ENCODE peak calls at places on chromosomes 1 and 21, in ten cellular contexts. S is activated CD4-positive, alpha-beta T cell treated with anti-CD3 and anti-CD28 coated beads for 1 hour; R is Right ventricle myocardium superior; I is stromal cell of bone marrow; G is nephron progenitor cell; N is stimulated activated CD4-positive, alpha-beta T cell treated with anti-CD3 and anti-CD28 coated beads, Interleukin-4, amount 100 ng/mL, for 24 hours; T is heart right ventricle; X is prostate gland; B is myocyte; H is H4. Q is an unnamed sample.

GRCh38 chr1:71147637-71148360 is 67.0 kb upstream of the ZRANB2 start:
- DNase-seq in N (no peak), T (no peak), X (no peak), H (no peak), B (no peak), R (no peak), G (no peak), I (no peak), S (no peak), Q (no peak)

GRCh38 chr1:195733826-195734225 is 874.4 kb downstream of the KCNT2 start:
- DNase-seq in S (no peak), H (peak; percentile 40), T (no peak), N (no peak), X (no peak), I (no peak), G (peak; percentile 12), B (no peak), R (no peak), Q (no peak)

GRCh38 chr1:247054992-247055415 is 23.6 kb downstream of the ZNF670 start:
- DNase-seq in I (no peak), G (no peak), N (no peak), X (no peak), B (peak; percentile 28), T (no peak), H (no peak), S (no peak), R (no peak), Q (no peak)

GRCh38 chr1:150895618-150896017 is 8.7 kb downstream of the CTXND2 start:
- DNase-seq in B (peak; percentile 89), I (no peak), G (no peak), N (no peak), R (no peak), X (no peak), T (no peak), S (no peak), H (no peak), Q (peak; percentile 26)

GRCh38 chr1:10753279-10753678 is 43.2 kb downstream of the CASZ1 start:
- DNase-seq in G (no peak), N (no peak), I (no peak), R (no peak), T (no peak), H (no peak), S (no peak), X (no peak), B (no peak), Q (no peak)

GRCh38 chr1:47578026-47578861 is 140.4 kb downstream of the FOXD2 start:
- DNase-seq in B (no peak), R (no peak), N (no peak), G (peak; percentile 70), S (no peak), T (peak; percentile 34), I (no peak), X (no peak), H (no peak), Q (no peak)

GRCh38 chr1:23286401-23286800 is 57.7 kb downstream of the HNRNPR start:
- DNase-seq in N (no peak), I (no peak), S (no peak), R (no peak), G (no peak), B (no peak), X (no peak), H (no peak), T (no peak), Q (no peak)

GRCh38 chr1:6037338-6037762 is 8.3 kb upstream of the KCNAB2 start:
- DNase-seq in I (peak; percentile 43), B (peak; percentile 25), N (no peak), H (peak; percentile 48), R (no peak), S (no peak), G (no peak), T (no peak), X (no peak), Q (peak; percentile 36)

GRCh38 chr1:156705321-156705917 is at the start of gene CRABP2:
- DNase-seq in S (peak; percentile 14), T (no peak), H (no peak), I (no peak), X (no peak), R (peak; percentile 55), B (peak; percentile 28), N (peak; percentile 17), G (peak; percentile 73), Q (no peak)

GRCh38 chr1:102628008-102628736 is 480.1 kb downstream of the COL11A1 start:
- DNase-seq in X (no peak), T (no peak), N (no peak), S (no peak), G (no peak), R (no peak), I (no peak), B (peak; percentile 31), H (no peak), Q (no peak)

GRCh38 chr1:229885568-229886495 is 181.2 kb upstream of the GALNT2 start:
- DNase-seq in H (no peak), N (no peak), I (no peak), G (no peak), T (no peak), R (no peak), X (no peak), S (no peak), B (no peak), Q (no peak)

GRCh38 chr1:211632808-211633522 is 42.5 kb downstream of the NEK2 start:
- DNase-seq in B (peak; percentile 89), I (peak; percentile 83), X (peak; percentile 71), T (peak; percentile 70), S (no peak), G (no peak), H (peak; percentile 92), N (no peak), R (peak; percentile 83), Q (no peak)

GRCh38 chr21:38968887-38969543 is 163.3 kb downstream of the ETS2 start:
- DNase-seq in I (no peak), G (no peak), N (no peak), H (peak; percentile 65), T (no peak), R (no peak), X (no peak), B (peak; percentile 51), S (no peak), Q (no peak)

GRCh38 chr1:14057640-14058039 is 357.7 kb downstream of the PRDM2 start:
- DNase-seq in B (no peak), N (no peak), T (no peak), G (no peak), R (no peak), H (no peak), X (no peak), I (no peak), S (no peak), Q (no peak)

GRCh38 chr1:241551759-241552638 is 19.8 kb downstream of the KMO start:
- DNase-seq in I (no peak), N (peak; percentile 57), G (no peak), B (no peak), H (no peak), T (no peak), R (peak; percentile 56), X (no peak), S (peak; percentile 13), Q (no peak)

GRCh38 chr1:93151474-93151873 is 28.7 kb downstream of the TMED5 start:
- DNase-seq in X (no peak), S (no peak), R (no peak), G (no peak), B (no peak), I (no peak), H (no peak), N (no peak), T (no peak), Q (no peak)

GRCh38 chr1:246875041-246876026 is 56.4 kb downstream of the AHCTF1 start:
- DNase-seq in R (no peak), T (no peak), S (no peak), X (no peak), N (peak; percentile 6), B (peak; percentile 32), H (peak; percentile 6), I (peak; percentile 44), G (no peak), Q (peak; percentile 57)

GRCh38 chr1:180623579-180624347 is 8.1 kb upstream of the XPR1 start:
- DNase-seq in R (no peak), S (no peak), X (no peak), B (no peak), N (no peak), G (no peak), H (peak; percentile 14), I (no peak), T (no peak), Q (no peak)

GRCh38 chr1:224500802-224501201 is 66.2 kb upstream of the WDR26 start:
- DNase-seq in X (no peak), I (no peak), T (no peak), H (no peak), B (no peak), S (no peak), R (no peak), N (no peak), G (no peak), Q (no peak)

GRCh38 chr1:96346708-96347107 is 374.9 kb upstream of the PTBP2 start:
- DNase-seq in G (no peak), B (no peak), T (no peak), R (no peak), H (no peak), X (no peak), S (no peak), N (no peak), I (no peak), Q (no peak)

GRCh38 chr1:85894651-85895050 is 186.4 kb upstream of the ZNHIT6 start:
- DNase-seq in S (no peak), N (no peak), T (peak; percentile 10), I (peak; percentile 32), H (peak; percentile 11), B (peak; percentile 65), G (peak; percentile 47), R (peak; percentile 44), X (no peak), Q (no peak)

GRCh38 chr21:39064325-39065012 is 118.8 kb downstream of the PSMG1 start:
- DNase-seq in S (no peak), I (no peak), B (no peak), N (no peak), T (no peak), H (no peak), X (no peak), G (no peak), R (no peak), Q (no peak)

GRCh38 chr21:38268859-38269566 is 12.2 kb downstream of the KCNJ15 start:
- DNase-seq in S (no peak), B (no peak), H (no peak), X (no peak), T (no peak), R (no peak), G (no peak), N (no peak), I (no peak), Q (no peak)

GRCh38 chr21:37467082-37467481 is 100.5 kb downstream of the DYRK1A start:
- DNase-seq in N (no peak), G (no peak), T (no peak), B (no peak), I (no peak), R (no peak), X (no peak), H (no peak), S (no peak), Q (no peak)

GRCh38 chr1:240803151-240803550 is 191.2 kb upstream of the GREM2 start:
- DNase-seq in B (no peak), H (no peak), T (no peak), S (no peak), G (no peak), N (no peak), I (peak; percentile 26), X (no peak), R (no peak), Q (no peak)

GRCh38 chr1:87399264-87399663 is 70.6 kb downstream of the LMO4 start:
- DNase-seq in I (no peak), G (no peak), X (no peak), N (no peak), T (no peak), R (no peak), H (no peak), B (no peak), S (no peak), Q (no peak)

GRCh38 chr1:150165622-150166612 is 16.2 kb downstream of the PLEKHO1 start:
- DNase-seq in B (peak; percentile 72), H (peak; percentile 49), T (peak; percentile 40), R (peak; percentile 69), N (peak; percentile 63), G (peak; percentile 71), S (peak; percentile 28), I (no peak), X (no peak), Q (no peak)

GRCh38 chr1:227944931-227945890 is 2.5 kb downstream of the WNT9A start:
- DNase-seq in B (peak; percentile 48), X (no peak), R (no peak), H (no peak), T (no peak), S (no peak), I (no peak), N (no peak), G (peak; percentile 55), Q (no peak)